ENCODE peak calls at places on chromosomes 13 and 19, in six cellular contexts. One of them, this sample, is unnamed.

GRCh38 chr19:4548238-4548584 is 8.4 kb upstream of the LRG1 start:
- DNase-seq in H1: no peak
- DNase-seq in H9: no peak
- DNase-seq in neuronal stem cell: no peak
- DNase-seq in IMR-90: no peak
- DNase-seq in mesenchymal stem cell: no peak
- DNase-seq in this sample: no peak

GRCh38 chr19:20107301-20107700 is 29.5 kb downstream of the ZNF90 start:
- DNase-seq in neuronal stem cell: no peak
- DNase-seq in IMR-90: no peak
- DNase-seq in H9: no peak
- DNase-seq in H1: peak; percentile 24
- DNase-seq in mesenchymal stem cell: no peak
- DNase-seq in this sample: peak; percentile 67

GRCh38 chr13:98842074-98842473 is 89.6 kb upstream of the SLC15A1 start:
- DNase-seq in IMR-90: no peak
- DNase-seq in neuronal stem cell: no peak
- DNase-seq in H1: no peak
- DNase-seq in H9: no peak
- DNase-seq in mesenchymal stem cell: no peak
- DNase-seq in this sample: no peak

GRCh38 chr13:21717817-21718216 is 46.9 kb downstream of the FGF9 start:
- DNase-seq in mesenchymal stem cell: no peak
- DNase-seq in IMR-90: no peak
- DNase-seq in H9: peak; percentile 58
- DNase-seq in neuronal stem cell: no peak
- DNase-seq in H1: no peak
- DNase-seq in this sample: no peak

GRCh38 chr13:68736961-68737360 is 1370.7 kb upstream of the ATXN8OS start:
- DNase-seq in IMR-90: no peak
- DNase-seq in H1: no peak
- DNase-seq in neuronal stem cell: no peak
- DNase-seq in mesenchymal stem cell: no peak
- DNase-seq in H9: no peak
- DNase-seq in this sample: no peak

GRCh38 chr13:51825681-51826254 is 19.2 kb downstream of the TMEM272 start:
- DNase-seq in IMR-90: no peak
- DNase-seq in H9: no peak
- DNase-seq in mesenchymal stem cell: no peak
- DNase-seq in H1: no peak
- DNase-seq in neuronal stem cell: no peak
- DNase-seq in this sample: no peak

GRCh38 chr19:42018503-42019193 is 24.6 kb upstream of the ATP1A3 start:
- DNase-seq in neuronal stem cell: no peak
- DNase-seq in mesenchymal stem cell: no peak
- DNase-seq in IMR-90: peak; percentile 39
- DNase-seq in H1: no peak
- DNase-seq in H9: no peak
- DNase-seq in this sample: no peak

GRCh38 chr13:39040206-39040605 is 1.9 kb downstream of the NHLRC3 start:
- DNase-seq in neuronal stem cell: no peak
- DNase-seq in mesenchymal stem cell: peak; percentile 22
- DNase-seq in IMR-90: no peak
- DNase-seq in H9: no peak
- DNase-seq in H1: no peak
- DNase-seq in this sample: peak; percentile 92

GRCh38 chr19:17159466-17160393 is 55.4 kb upstream of the USE1 start:
- DNase-seq in neuronal stem cell: no peak
- DNase-seq in H1: peak; percentile 64
- DNase-seq in IMR-90: peak; percentile 6
- DNase-seq in H9: peak; percentile 91
- DNase-seq in mesenchymal stem cell: no peak
- DNase-seq in this sample: peak; percentile 75

GRCh38 chr13:68708336-68708908 is 1399.2 kb upstream of the ATXN8OS start:
- DNase-seq in neuronal stem cell: no peak
- DNase-seq in IMR-90: no peak
- DNase-seq in mesenchymal stem cell: no peak
- DNase-seq in H9: peak; percentile 28
- DNase-seq in H1: no peak
- DNase-seq in this sample: peak; percentile 88

GRCh38 chr13:113142876-113143275 is 15.6 kb upstream of the PROZ start:
- DNase-seq in IMR-90: no peak
- DNase-seq in mesenchymal stem cell: no peak
- DNase-seq in H9: peak; percentile 17
- DNase-seq in neuronal stem cell: no peak
- DNase-seq in H1: no peak
- DNase-seq in this sample: no peak

GRCh38 chr19:9644472-9644871 is 23.4 kb upstream of the ZNF561 start:
- DNase-seq in H9: no peak
- DNase-seq in mesenchymal stem cell: no peak
- DNase-seq in IMR-90: no peak
- DNase-seq in H1: no peak
- DNase-seq in neuronal stem cell: no peak
- DNase-seq in this sample: no peak

GRCh38 chr13:44504146-44504545 is 72.0 kb downstream of the TSC22D1 start:
- DNase-seq in H9: no peak
- DNase-seq in IMR-90: no peak
- DNase-seq in H1: no peak
- DNase-seq in neuronal stem cell: no peak
- DNase-seq in mesenchymal stem cell: no peak
- DNase-seq in this sample: no peak

GRCh38 chr13:99308481-99309087 is 1.4 kb upstream of the GPR183 start:
- DNase-seq in IMR-90: peak; percentile 63
- DNase-seq in H1: no peak
- DNase-seq in neuronal stem cell: no peak
- DNase-seq in mesenchymal stem cell: peak; percentile 86
- DNase-seq in H9: no peak
- DNase-seq in this sample: no peak

GRCh38 chr13:30047154-30047874 is 196.9 kb upstream of the UBL3 start:
- DNase-seq in IMR-90: peak; percentile 11
- DNase-seq in neuronal stem cell: no peak
- DNase-seq in H9: no peak
- DNase-seq in H1: peak; percentile 13
- DNase-seq in mesenchymal stem cell: no peak
- DNase-seq in this sample: no peak

GRCh38 chr13:46656786-46657185 is 103.8 kb downstream of the LRCH1 start:
- DNase-seq in H1: no peak
- DNase-seq in mesenchymal stem cell: no peak
- DNase-seq in H9: no peak
- DNase-seq in neuronal stem cell: no peak
- DNase-seq in IMR-90: no peak
- DNase-seq in this sample: peak; percentile 56

GRCh38 chr19:33233056-33233873 is 7.6 kb upstream of the SLC7A10 start:
- DNase-seq in neuronal stem cell: no peak
- DNase-seq in H9: no peak
- DNase-seq in H1: no peak
- DNase-seq in mesenchymal stem cell: no peak
- DNase-seq in IMR-90: no peak
- DNase-seq in this sample: no peak

GRCh38 chr19:16957151-16957662 is 68.4 kb downstream of the F2RL3 start:
- DNase-seq in neuronal stem cell: no peak
- DNase-seq in IMR-90: no peak
- DNase-seq in H1: peak; percentile 28
- DNase-seq in mesenchymal stem cell: no peak
- DNase-seq in H9: no peak
- DNase-seq in this sample: no peak

GRCh38 chr13:89969996-89970709 is 1377.3 kb upstream of the MIR17HG start:
- DNase-seq in H1: no peak
- DNase-seq in IMR-90: no peak
- DNase-seq in neuronal stem cell: no peak
- DNase-seq in H9: no peak
- DNase-seq in mesenchymal stem cell: peak; percentile 53
- DNase-seq in this sample: no peak

GRCh38 chr13:24275041-24275440 is 34.3 kb upstream of the C1QTNF9 start:
- DNase-seq in H9: no peak
- DNase-seq in IMR-90: no peak
- DNase-seq in neuronal stem cell: no peak
- DNase-seq in mesenchymal stem cell: no peak
- DNase-seq in H1: no peak
- DNase-seq in this sample: no peak

GRCh38 chr19:12194827-12195500 is 32.1 kb downstream of the ZNF136 start:
- DNase-seq in H1: no peak
- DNase-seq in neuronal stem cell: peak; percentile 53
- DNase-seq in H9: no peak
- DNase-seq in IMR-90: peak; percentile 6
- DNase-seq in mesenchymal stem cell: no peak
- DNase-seq in this sample: peak; percentile 81

GRCh38 chr13:108026671-108027410 is 188.5 kb downstream of the LIG4 start:
- DNase-seq in H9: no peak
- DNase-seq in IMR-90: no peak
- DNase-seq in mesenchymal stem cell: no peak
- DNase-seq in H1: no peak
- DNase-seq in neuronal stem cell: no peak
- DNase-seq in this sample: no peak

GRCh38 chr19:48518207-48518606 is 6.6 kb upstream of the LMTK3 start:
- DNase-seq in mesenchymal stem cell: no peak
- DNase-seq in IMR-90: no peak
- DNase-seq in H1: no peak
- DNase-seq in H9: no peak
- DNase-seq in neuronal stem cell: no peak
- DNase-seq in this sample: no peak

GRCh38 chr19:48524728-48525127 is 13.1 kb upstream of the LMTK3 start:
- DNase-seq in H1: no peak
- DNase-seq in neuronal stem cell: no peak
- DNase-seq in mesenchymal stem cell: no peak
- DNase-seq in IMR-90: no peak
- DNase-seq in H9: no peak
- DNase-seq in this sample: peak; percentile 55

GRCh38 chr19:48524221-48524620 is 12.6 kb upstream of the LMTK3 start:
- DNase-seq in mesenchymal stem cell: no peak
- DNase-seq in H1: no peak
- DNase-seq in H9: no peak
- DNase-seq in neuronal stem cell: no peak
- DNase-seq in IMR-90: no peak
- DNase-seq in this sample: no peak

GRCh38 chr19:48516536-48516935 is 4.9 kb upstream of the LMTK3 start:
- DNase-seq in H1: no peak
- DNase-seq in neuronal stem cell: no peak
- DNase-seq in mesenchymal stem cell: no peak
- DNase-seq in IMR-90: no peak
- DNase-seq in H9: no peak
- DNase-seq in this sample: peak; percentile 30

DNA sequence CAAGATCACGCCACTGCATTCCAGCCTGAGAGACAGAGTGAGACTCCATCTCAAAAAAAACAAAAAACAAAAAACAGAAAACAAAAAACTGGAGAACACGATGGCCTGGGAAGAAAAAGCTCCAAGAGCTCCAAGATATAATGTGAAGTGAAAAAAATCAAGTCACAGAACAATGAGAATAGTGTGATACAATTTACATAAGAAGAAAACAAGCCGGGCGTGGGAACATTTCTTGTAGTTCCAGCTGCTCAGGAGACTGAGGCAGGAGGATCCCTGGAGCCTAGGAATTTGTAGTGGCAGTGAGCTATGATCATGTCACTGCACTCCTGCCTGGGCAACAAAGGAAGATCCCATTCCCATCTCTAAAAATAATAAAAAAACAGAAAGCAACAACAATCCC is 8.5 kb upstream of the LMTK3 start:
- DNase-seq in IMR-90: no peak
- DNase-seq in mesenchymal stem cell: no peak
- DNase-seq in H9: no peak
- DNase-seq in H1: no peak
- DNase-seq in neuronal stem cell: no peak
- DNase-seq in this sample: no peak
- H3K14ac ChIP-seq in IMR-90: no peak overlapping the region
- H3K14ac ChIP-seq in mesenchymal stem cell: no peak overlapping the region
- H3K14ac ChIP-seq in H9: no peak overlapping the region
- H3K14ac ChIP-seq in H1: no peak overlapping the region
- H3K14ac ChIP-seq in neuronal stem cell: no peak overlapping the region
- H3K14ac ChIP-seq in this sample: no peak overlapping the region

GRCh38 chr13:50125306-50125555 is 110.0 kb downstream of the KCNRG start:
- DNase-seq in H1: no peak
- DNase-seq in IMR-90: no peak
- DNase-seq in neuronal stem cell: no peak
- DNase-seq in H9: no peak
- DNase-seq in mesenchymal stem cell: no peak
- DNase-seq in this sample: no peak
- H2AFZ ChIP-seq in H1: no peak overlapping the region
- H2AFZ ChIP-seq in IMR-90: peak overlapping the region; percentile 95
- H2AFZ ChIP-seq in neuronal stem cell: peak overlapping the region; percentile 92
- H2AFZ ChIP-seq in H9: no peak overlapping the region
- H2AFZ ChIP-seq in mesenchymal stem cell: no peak overlapping the region
- H2AFZ ChIP-seq in this sample: peak overlapping the region; percentile 93

DNA sequence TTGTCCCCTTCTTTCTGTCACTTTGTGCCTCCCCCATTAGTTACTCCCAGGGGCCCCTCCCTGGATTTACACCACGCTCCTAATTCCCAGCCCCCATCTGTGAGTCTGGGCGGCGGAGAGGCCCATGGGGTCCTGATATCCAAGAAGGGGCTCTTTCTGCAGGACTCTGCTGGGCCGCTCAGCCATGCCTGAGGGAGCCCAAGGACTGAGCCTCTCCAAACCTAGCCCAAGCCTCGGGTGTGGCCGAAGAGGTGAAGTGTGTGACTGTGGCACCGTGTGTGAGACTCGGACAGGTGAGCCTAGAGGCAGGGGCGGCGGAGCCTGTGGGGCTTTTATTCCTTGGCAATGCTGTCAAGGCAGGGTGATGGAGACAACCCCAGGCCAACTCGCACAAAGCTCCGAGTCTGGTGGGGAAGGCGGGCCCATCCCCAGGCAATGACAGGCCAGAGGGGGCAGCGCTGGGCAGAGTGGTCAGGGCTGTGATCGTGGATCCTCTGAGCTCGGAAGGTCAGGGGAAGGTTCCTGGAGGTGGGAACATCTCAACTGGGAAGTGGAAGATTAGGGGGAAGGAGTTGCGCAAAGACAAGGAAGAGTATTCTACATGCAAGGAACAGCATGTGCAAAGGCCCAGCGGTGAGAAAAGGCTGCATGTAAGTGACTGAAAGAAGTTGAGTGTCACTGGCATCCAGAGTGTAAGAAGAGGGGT is 1.6 kb downstream of the PLEKHG2 start:
- DNase-seq in mesenchymal stem cell: peak; percentile 67
- DNase-seq in H9: no peak
- DNase-seq in H1: peak; percentile 74
- DNase-seq in neuronal stem cell: no peak
- DNase-seq in IMR-90: peak; percentile 28
- DNase-seq in this sample: no peak
- H3K23ac ChIP-seq in mesenchymal stem cell: no peak overlapping the region
- H3K23ac ChIP-seq in H9: no peak overlapping the region
- H3K23ac ChIP-seq in H1: no peak overlapping the region
- H3K23ac ChIP-seq in neuronal stem cell: peak overlapping the region; percentile 96
- H3K23ac ChIP-seq in IMR-90: peak overlapping the region; percentile 99
- H3K23ac ChIP-seq in this sample: no peak overlapping the region

DNA sequence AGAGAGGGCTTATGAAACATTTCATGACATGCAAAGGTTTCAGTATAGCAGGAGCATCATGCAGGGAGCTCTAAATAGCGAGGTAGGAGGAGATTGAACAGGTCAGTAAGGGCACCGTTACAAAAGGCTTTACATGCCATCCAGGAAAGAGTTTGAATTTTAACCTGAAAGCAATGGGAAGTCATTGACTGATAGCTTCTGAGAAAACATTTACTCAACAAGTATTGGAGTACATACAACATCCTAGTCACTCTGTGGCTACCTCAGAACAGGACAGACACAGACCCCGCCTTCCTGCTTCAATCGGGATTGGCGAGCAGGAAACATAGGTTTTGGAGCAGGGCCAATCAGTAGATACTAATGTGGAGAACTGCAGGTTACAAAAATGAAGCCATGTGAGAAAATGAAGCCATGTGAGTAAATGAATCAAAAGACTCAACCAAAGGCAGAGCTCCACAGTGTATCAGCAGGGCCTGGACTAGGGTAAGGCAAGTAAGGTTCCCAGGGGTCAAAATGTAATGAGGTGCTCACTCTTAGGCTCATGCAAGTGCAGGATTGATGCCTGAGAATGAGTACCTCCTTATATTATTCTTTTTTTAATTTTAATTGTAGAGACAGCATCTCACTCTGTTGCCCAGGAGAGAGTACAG is 46.8 kb upstream of the FNDC3A start:
- DNase-seq in IMR-90: no peak
- DNase-seq in H9: no peak
- DNase-seq in H1: no peak
- DNase-seq in mesenchymal stem cell: no peak
- DNase-seq in neuronal stem cell: no peak
- DNase-seq in this sample: no peak
- H3K14ac ChIP-seq in IMR-90: no peak overlapping the region
- H3K14ac ChIP-seq in H9: no peak overlapping the region
- H3K14ac ChIP-seq in H1: no peak overlapping the region
- H3K14ac ChIP-seq in mesenchymal stem cell: no peak overlapping the region
- H3K14ac ChIP-seq in neuronal stem cell: no peak overlapping the region
- H3K14ac ChIP-seq in this sample: no peak overlapping the region

This sample was measured in trophoblast cell.